ENCODE peak calls at places on chromosome 9, in ten cellular contexts. M, E, W, H, G, L, A, T, R and O are unnamed samples. For H3K27me3, the result is how much of the 10 kb centered on the place peaks cover.

GRCh38 chr9:136831720-136832104 is 10.6 kb upstream of the AJM1 start:
- DNase-seq in M (no peak), E (no peak), W (no peak), H (no peak), G (no peak), L (no peak), A (no peak), T (no peak), R (no peak), O (no peak)

GRCh38 chr9:79883073-79883645 is 311.4 kb downstream of the TLE4 start:
- DNase-seq in M (no peak), E (no peak), W (no peak), H (no peak), G (peak), L (peak), A (no peak), T (no peak), R (no peak), O (no peak)

GRCh38 chr9:131107760-131108159 is 11.4 kb downstream of the AIF1L start:
- DNase-seq in M (no peak), E (no peak), W (peak), H (no peak), G (peak), L (no peak), A (no peak), T (no peak), R (no peak), O (no peak)

GRCh38 chr9:98962861-98963260 is 19.2 kb downstream of the COL15A1 start:
- DNase-seq in M (no peak), E (no peak), W (no peak), H (no peak), G (no peak), L (no peak), A (peak), T (no peak), R (no peak), O (no peak)

GRCh38 chr9:106526805-106527204 is 336.2 kb upstream of the ZNF462 start:
- DNase-seq in M (no peak), E (no peak), W (no peak), H (no peak), G (no peak), L (no peak), A (no peak), T (no peak), R (no peak), O (no peak)

GRCh38 chr9:32954642-32955041 is 46.8 kb downstream of the APTX start:
- DNase-seq in M (no peak), E (no peak), W (no peak), H (no peak), G (no peak), L (no peak), A (no peak), T (no peak), R (no peak), O (peak)

GRCh38 chr9:76989501-76989900 is 30.0 kb upstream of the FOXB2 start:
- DNase-seq in M (no peak), E (no peak), W (no peak), H (no peak), G (no peak), L (no peak), A (no peak), T (no peak), R (no peak), O (no peak)

GRCh38 chr9:116490321-116490720 is 196.8 kb upstream of the TRIM32 start:
- DNase-seq in M (no peak), E (no peak), W (no peak), H (peak), G (no peak), L (no peak), A (no peak), T (no peak), R (no peak), O (no peak)

GRCh38 chr9:72271617-72272478 is 93.2 kb downstream of the ZFAND5 start:
- DNase-seq in M (peak), E (peak), W (no peak), H (peak), G (no peak), L (no peak), A (peak), T (peak), R (peak), O (no peak)

GRCh38 chr9:4850611-4851010 is 57.9 kb downstream of the RCL1 start:
- DNase-seq in M (no peak), E (peak), W (no peak), H (no peak), G (no peak), L (no peak), A (no peak), T (peak), R (no peak), O (no peak)

GRCh38 chr9:98997580-98997979 is 53.9 kb downstream of the COL15A1 start:
- DNase-seq in M (no peak), E (no peak), W (no peak), H (no peak), G (no peak), L (peak), A (peak), T (no peak), R (no peak), O (no peak)

GRCh38 chr9:29830815-29831214 is 2257.5 kb upstream of the C9orf72 start:
- DNase-seq in M (peak), E (peak), W (no peak), H (peak), G (no peak), L (no peak), A (peak), T (peak), R (peak), O (no peak)

GRCh38 chr9:26471271-26471670 is 421.3 kb downstream of the CAAP1 start:
- DNase-seq in M (no peak), E (no peak), W (no peak), H (no peak), G (no peak), L (no peak), A (no peak), T (no peak), R (no peak), O (no peak)

GRCh38 chr9:29701536-29701935 is 2128.3 kb upstream of the C9orf72 start:
- DNase-seq in M (no peak), E (peak), W (no peak), H (peak), G (no peak), L (no peak), A (no peak), T (no peak), R (no peak), O (no peak)

GRCh38 chr9:86912210-86912609 is 35.1 kb downstream of the GAS1 start:
- DNase-seq in M (no peak), E (no peak), W (no peak), H (peak), G (no peak), L (no peak), A (no peak), T (no peak), R (no peak), O (no peak)

GRCh38 chr9:75156838-75157237 is 68.5 kb downstream of the OSTF1 start:
- DNase-seq in M (no peak), E (no peak), W (no peak), H (no peak), G (no peak), L (no peak), A (no peak), T (no peak), R (no peak), O (no peak)

GRCh38 chr9:102587231-102587630 is 407.9 kb upstream of the CYLC2 start:
- DNase-seq in M (no peak), E (no peak), W (no peak), H (no peak), G (no peak), L (no peak), A (no peak), T (no peak), R (no peak), O (no peak)

GRCh38 chr9:98708103-98708932 is 417 bp downstream of the GABBR2 start:
- DNase-seq in M (no peak), E (no peak), W (no peak), H (no peak), G (no peak), L (no peak), A (no peak), T (no peak), R (no peak), O (no peak)

GRCh38 chr9:7237473-7238243 is 479.9 kb downstream of the KDM4C start:
- DNase-seq in M (no peak), E (peak), W (no peak), H (no peak), G (no peak), L (no peak), A (no peak), T (no peak), R (no peak), O (no peak)

GRCh38 chr9:126147620-126148522 is 178.8 kb upstream of the MVB12B start:
- DNase-seq in M (no peak), E (no peak), W (no peak), H (no peak), G (no peak), L (peak), A (no peak), T (no peak), R (peak), O (no peak)

DNA sequence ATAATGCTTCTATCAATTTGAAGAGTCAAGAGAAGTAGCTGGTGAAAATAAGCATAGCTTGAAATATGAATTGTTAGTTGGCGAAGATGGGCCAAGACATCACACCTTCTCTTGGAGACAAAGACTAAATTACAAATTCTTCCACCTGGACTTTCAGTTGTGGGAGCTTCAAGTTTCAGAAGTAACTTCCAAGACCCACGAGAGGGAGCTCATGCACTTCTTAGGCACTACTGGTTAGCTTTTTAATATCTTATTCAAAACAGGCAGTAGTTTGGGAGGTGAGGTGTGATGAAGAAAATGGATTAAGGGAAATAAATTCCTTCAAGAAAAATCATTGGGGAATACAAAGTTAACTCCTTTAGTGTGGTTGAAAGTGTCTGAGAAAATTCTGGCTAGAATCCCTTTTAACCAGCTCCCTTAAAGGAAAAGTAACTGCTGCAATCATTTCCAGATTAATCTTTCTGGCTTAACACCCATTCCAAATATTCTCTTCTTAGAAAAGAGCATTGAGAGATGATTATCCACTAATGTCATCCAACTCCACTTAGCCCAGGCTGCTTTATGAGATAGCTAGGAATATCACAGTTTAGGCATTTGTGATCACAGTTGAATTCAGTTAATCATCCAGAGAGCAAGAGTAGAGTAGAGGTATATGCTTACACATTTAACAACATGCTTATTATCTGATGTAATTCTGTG is 139.5 kb upstream of the DMRTA1 start:
- DNase-seq in M (peak), E (no peak), W (no peak), H (peak), G (no peak), L (no peak), A (peak), T (peak), R (no peak), O (no peak)
- TF ChIP-seq CTCF in M (peak), E (no peak), W (peak), H (peak), G (peak), L (no peak), A (peak), T (peak), R (peak), O (peak)

DNA sequence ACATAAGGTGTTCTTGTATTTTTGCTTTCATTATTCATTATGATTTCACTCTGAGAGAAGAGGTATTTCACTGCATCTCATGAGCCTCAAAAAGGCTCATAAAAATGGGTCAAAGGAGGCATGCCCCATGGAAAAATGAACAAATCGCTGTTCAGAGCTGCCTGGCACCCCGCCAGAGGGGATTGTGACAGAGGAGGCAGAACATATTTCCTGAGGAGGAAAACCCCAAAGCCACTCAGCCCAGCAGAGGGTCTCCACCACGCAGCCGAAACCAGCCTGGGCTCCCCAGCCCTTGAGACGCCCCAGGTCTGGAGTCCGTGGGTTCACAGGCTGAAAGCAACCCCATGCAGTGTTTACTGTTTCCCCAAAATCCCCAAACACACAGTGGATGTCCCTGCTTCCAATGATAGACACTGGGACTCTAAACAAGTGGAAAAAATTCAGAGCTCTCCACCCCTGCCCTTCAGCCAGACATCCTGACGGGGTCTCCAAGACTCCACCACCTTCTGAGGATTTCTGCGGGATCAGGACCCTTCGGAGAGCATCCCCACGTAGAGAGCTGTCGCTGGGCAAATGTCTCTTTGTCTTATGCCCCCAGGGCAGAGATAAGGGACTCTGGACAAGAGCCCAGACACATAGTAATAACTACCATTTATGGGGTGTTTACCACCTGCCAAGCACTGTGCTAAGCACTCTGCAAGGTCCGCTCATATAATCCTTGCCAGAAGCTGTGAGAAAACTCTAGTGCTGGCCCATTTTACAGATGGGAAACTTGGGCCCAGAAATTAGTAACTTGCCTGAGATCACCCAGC is 122.3 kb downstream of the PAX5 start:
- DNase-seq in M (no peak), E (peak), W (no peak), H (no peak), G (no peak), L (no peak), A (no peak), T (no peak), R (no peak), O (no peak)
- H3K27me3 ChIP-seq in M (under half), E (under half), W (under half), H (half or more), G (half or more), L (under half), A (half or more), T (under half), R (under half), O (under half)

DNA sequence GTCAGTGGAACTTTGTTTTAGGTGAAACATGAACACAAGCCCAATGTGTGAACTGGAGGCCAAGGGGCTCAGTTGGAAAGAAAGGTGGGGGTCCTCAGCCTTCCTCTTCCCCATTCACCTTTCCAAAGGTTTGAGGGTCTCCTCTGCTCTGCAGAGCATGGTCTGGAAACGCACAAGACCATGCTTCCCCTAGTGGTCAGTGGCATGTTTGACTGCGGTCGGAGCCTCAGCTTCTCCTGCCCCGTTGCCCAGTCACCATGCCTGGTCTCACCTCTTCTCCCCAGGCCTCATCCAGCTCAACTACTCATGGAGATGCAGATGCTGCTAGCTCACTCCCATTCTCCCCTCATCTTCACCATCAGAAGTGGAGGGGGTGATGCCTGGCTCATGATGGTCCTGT is 340.3 kb downstream of the GADD45G start:
- DNase-seq in M (no peak), E (no peak), W (no peak), H (no peak), G (no peak), L (no peak), A (no peak), T (peak), R (peak), O (no peak)
- TF ChIP-seq CTCF in M (no peak), E (no peak), W (no peak), H (no peak), G (no peak), L (no peak), A (peak), T (peak), R (peak), O (no peak)

GRCh38 chr9:37715991-37716505 is 37.6 kb upstream of the TRMT10B start:
- DNase-seq in M (no peak), E (no peak), W (no peak), H (no peak), G (no peak), L (no peak), A (no peak), T (no peak), R (no peak), O (no peak)
- H3K27me3 ChIP-seq in M (under half), E (under half), W (under half), H (under half), G (under half), L (under half), A (under half), T (under half), R (under half), O (under half)